ENCODE peak calls at places on chromosomes 13 and 19, in five cellular contexts. E is H9, C is mesenchymal stem cell, Y is trophoblast cell, I is H1. X is an unnamed sample.

GRCh38 chr13:91546865-91547264 is 148.4 kb downstream of the GPC5 start:
- DNase-seq in E (no peak), C (peak; percentile 69), Y (no peak), I (no peak), X (no peak)

GRCh38 chr13:24865158-24865557 is 101.2 kb downstream of the RNF17 start:
- DNase-seq in E (no peak), C (peak; percentile 12), Y (no peak), I (no peak), X (no peak)

GRCh38 chr13:32381539-32381938 is 46.4 kb downstream of the N4BP2L1 start:
- DNase-seq in E (peak; percentile 52), C (peak; percentile 47), Y (peak; percentile 47), I (peak; percentile 3), X (peak; percentile 15)

GRCh38 chr19:46533085-46534081 is 37.7 kb upstream of the PNMA8B start:
- DNase-seq in E (no peak), C (no peak), Y (no peak), I (no peak), X (no peak)

GRCh38 chr13:30846311-30846710 is 59.8 kb upstream of the MEDAG start:
- DNase-seq in E (no peak), C (peak; percentile 88), Y (no peak), I (no peak), X (no peak)

GRCh38 chr13:52353116-52353718 is 52.8 kb downstream of the THSD1 start:
- DNase-seq in E (no peak), C (no peak), Y (no peak), I (no peak), X (no peak)

GRCh38 chr19:10871711-10872550 is 578 bp downstream of the CARM1 start:
- DNase-seq in E (no peak), C (peak; percentile 41), Y (peak; percentile 31), I (no peak), X (no peak)

GRCh38 chr19:14167594-14168138 is 31.3 kb upstream of the ASF1B start:
- DNase-seq in E (no peak), C (no peak), Y (no peak), I (no peak), X (no peak)

GRCh38 chr13:112894673-112895481 is 74.1 kb upstream of the MCF2L start:
- DNase-seq in E (peak; percentile 87), C (no peak), Y (no peak), I (no peak), X (peak; percentile 39)

GRCh38 chr13:102422690-102423089 is 20.8 kb upstream of the FGF14 start:
- DNase-seq in E (no peak), C (no peak), Y (no peak), I (no peak), X (no peak)

GRCh38 chr13:40566811-40567210 is 99.6 kb downstream of the FOXO1 start:
- DNase-seq in E (no peak), C (no peak), Y (no peak), I (no peak), X (no peak)

GRCh38 chr19:13633109-13633508 is 126.8 kb upstream of the CACNA1A start:
- DNase-seq in E (peak; percentile 49), C (no peak), Y (no peak), I (no peak), X (peak; percentile 20)

GRCh38 chr13:30718661-30719520 is 16.5 kb upstream of the ALOX5AP start:
- DNase-seq in E (no peak), C (peak; percentile 90), Y (peak; percentile 78), I (no peak), X (no peak)

GRCh38 chr19:41705393-41706174 is 2.8 kb upstream of the CEACAM5 start:
- DNase-seq in E (peak; percentile 67), C (no peak), Y (peak; percentile 46), I (no peak), X (peak; percentile 4)

GRCh38 chr13:62357887-62358645 is 942.4 kb upstream of the PCDH20 start:
- DNase-seq in E (peak; percentile 82), C (peak; percentile 73), Y (peak; percentile 31), I (peak; percentile 39), X (peak; percentile 77)

GRCh38 chr13:27712421-27712820 is 79.9 kb upstream of the GSX1 start:
- DNase-seq in E (no peak), C (peak; percentile 21), Y (peak; percentile 4), I (no peak), X (no peak)

GRCh38 chr19:49434907-49435577 is 6.3 kb downstream of the SLC17A7 start:
- DNase-seq in E (no peak), C (no peak), Y (no peak), I (no peak), X (no peak)

GRCh38 chr13:90256746-90257145 is 1090.7 kb upstream of the MIR17HG start:
- DNase-seq in E (no peak), C (no peak), Y (no peak), I (no peak), X (no peak)

GRCh38 chr13:112958127-112958989 is 10.7 kb upstream of the MCF2L start:
- DNase-seq in E (no peak), C (no peak), Y (no peak), I (no peak), X (no peak)

GRCh38 chr13:70339738-70340137 is 231.5 kb upstream of the KLHL1 start:
- DNase-seq in E (peak; percentile 58), C (peak; percentile 45), Y (peak; percentile 60), I (peak; percentile 19), X (no peak)

GRCh38 chr13:27744861-27745260 is 47.4 kb upstream of the GSX1 start:
- DNase-seq in E (peak; percentile 60), C (no peak), Y (no peak), I (no peak), X (peak; percentile 77)

GRCh38 chr13:44974056-44974798 is 15.0 kb downstream of the NUFIP1 start:
- DNase-seq in E (no peak), C (peak; percentile 41), Y (no peak), I (no peak), X (no peak)

GRCh38 chr13:28494861-28495585 is at the start of gene FLT1:
- DNase-seq in E (peak; percentile 82), C (peak; percentile 61), Y (peak; percentile 96), I (peak; percentile 39), X (peak; percentile 38)

GRCh38 chr13:99133230-99133629 is 67.4 kb upstream of the UBAC2 start:
- DNase-seq in E (no peak), C (no peak), Y (no peak), I (no peak), X (no peak)

GRCh38 chr13:35621989-35622388 is 145.5 kb upstream of the MAB21L1 start:
- DNase-seq in E (no peak), C (peak; percentile 1), Y (no peak), I (no peak), X (no peak)

GRCh38 chr19:20153281-20153680 is 13.7 kb upstream of the ZNF486 start:
- DNase-seq in E (no peak), C (no peak), Y (peak; percentile 95), I (no peak), X (no peak)

GRCh38 chr19:34337747-34338146 is 27.2 kb upstream of the GPI start:
- DNase-seq in E (no peak), C (no peak), Y (no peak), I (no peak), X (no peak)

GRCh38 chr13:43031881-43032280 is 8.5 kb downstream of the DNAJC15 start:
- DNase-seq in E (no peak), C (no peak), Y (no peak), I (no peak), X (no peak)

GRCh38 chr19:12720851-12721655 is 2.7 kb downstream of the TNPO2 start:
- DNase-seq in E (no peak), C (peak; percentile 29), Y (no peak), I (no peak), X (no peak)

GRCh38 chr13:48412881-48413351 is at the start of gene LPAR6:
- DNase-seq in E (peak; percentile 38), C (peak; percentile 87), Y (peak; percentile 9), I (no peak), X (no peak)

DNA sequence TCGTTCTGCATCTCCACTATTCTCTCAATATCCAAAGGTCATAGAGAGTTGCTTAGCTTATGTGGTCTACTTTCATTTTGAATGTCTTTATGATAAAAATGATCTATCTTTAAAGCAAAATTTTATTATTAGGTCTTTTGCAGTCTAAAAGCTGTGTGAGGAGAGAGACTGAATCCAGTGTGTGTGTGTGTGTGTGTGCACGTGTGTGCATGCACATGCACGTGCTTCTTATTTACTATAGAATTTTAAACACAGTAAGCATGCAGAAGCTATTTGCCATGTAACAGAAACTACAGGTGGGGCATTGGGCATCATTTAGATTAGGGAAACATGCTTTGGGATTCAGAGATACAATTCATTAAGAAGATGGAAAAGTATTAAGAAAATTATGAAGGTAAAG is 136.0 kb upstream of the SPRY2 start:
- DNase-seq in E (no peak), C (no peak), Y (no peak), I (no peak), X (no peak)
- H2BK12ac ChIP-seq in E (no peak overlapping the region), C (no peak overlapping the region), Y (no peak overlapping the region), I (no peak overlapping the region), X (no peak overlapping the region)

GRCh38 chr13:47408546-47409319 is 511.9 kb upstream of the HTR2A start:
- DNase-seq in E (no peak), C (peak; percentile 45), Y (peak; percentile 71), I (no peak), X (no peak)
- H2BK12ac ChIP-seq in E (no peak overlapping the region), C (no peak overlapping the region), Y (no peak overlapping the region), I (no peak overlapping the region), X (no peak overlapping the region)

DNA sequence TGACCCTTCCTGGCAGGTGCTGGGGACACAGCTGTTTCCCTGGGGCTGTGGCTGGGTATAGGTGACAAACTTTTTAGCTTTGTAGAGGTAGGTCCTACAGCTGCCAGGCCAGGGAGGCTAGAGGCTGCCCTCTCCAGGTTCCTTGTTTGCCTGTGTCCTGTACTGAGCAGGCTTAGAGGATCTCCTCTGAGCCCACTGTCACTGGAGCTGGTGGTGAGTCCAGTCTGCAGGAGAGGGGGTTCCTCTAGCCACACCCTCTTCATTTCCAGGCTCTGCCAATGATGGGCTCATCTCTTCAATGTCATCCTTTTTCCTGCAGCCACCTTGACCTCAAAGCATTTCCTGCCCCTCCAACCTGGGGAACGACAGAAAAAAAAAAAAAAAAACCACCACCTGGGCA is 12.6 kb upstream of the RAB11B start:
- DNase-seq in E (no peak), C (no peak), Y (no peak), I (no peak), X (no peak)
- H2BK12ac ChIP-seq in E (no peak overlapping the region), C (no peak overlapping the region), Y (no peak overlapping the region), I (no peak overlapping the region), X (no peak overlapping the region)

DNA sequence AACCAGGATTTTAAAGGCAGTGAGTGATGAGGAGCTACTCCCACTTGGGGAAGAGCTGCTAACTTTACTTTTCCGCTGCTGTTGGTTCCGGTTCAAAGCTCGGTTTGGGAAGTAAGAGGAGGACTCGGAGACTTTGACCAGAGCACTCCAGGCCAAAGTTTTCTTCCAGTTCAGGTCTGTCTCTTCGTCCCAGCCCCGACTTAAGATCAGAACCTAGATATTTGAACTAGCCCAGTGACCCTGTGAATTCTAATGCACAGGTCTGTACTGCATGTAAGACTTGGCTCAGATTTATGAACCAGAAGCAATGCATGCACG is 2.0 kb downstream of the COL4A2 start:
- DNase-seq in E (no peak), C (no peak), Y (no peak), I (no peak), X (no peak)
- H2BK12ac ChIP-seq in E (no peak overlapping the region), C (no peak overlapping the region), Y (no peak overlapping the region), I (no peak overlapping the region), X (no peak overlapping the region)

GRCh38 chr19:5062799-5063198 is 93.9 kb downstream of the KDM4B start:
- DNase-seq in E (no peak), C (no peak), Y (no peak), I (no peak), X (no peak)
- H2BK12ac ChIP-seq in E (no peak overlapping the region), C (no peak overlapping the region), Y (no peak overlapping the region), I (no peak overlapping the region), X (no peak overlapping the region)

X was measured in neuronal stem cell.